ENCODE peak calls at places on chromosomes 11 and 22, in four cellular contexts. E is neural progenitor cell, V is IMR-90, Z is mesendoderm. Q is an unnamed sample. For H3K4me1, the result is how much of the 10 kb centered on the place peaks cover.

GRCh38 chr11:131815631-131816030 is 445.2 kb downstream of the NTM start:
- DNase-seq in E (peak), V (no peak), Z (peak), Q (no peak)

GRCh38 chr11:99325807-99326206 is 305.1 kb downstream of the CNTN5 start:
- DNase-seq in E (no peak), V (peak), Z (peak), Q (no peak)

GRCh38 chr22:25656724-25657123 is 85.3 kb upstream of the MYO18B start:
- DNase-seq in E (no peak), V (no peak), Z (no peak), Q (no peak)

GRCh38 chr22:17258015-17258827 is 39.0 kb upstream of the ADA2 start:
- DNase-seq in E (peak), V (no peak), Z (peak), Q (peak)

GRCh38 chr11:17898782-17899181 is 114.1 kb downstream of the SERGEF start:
- DNase-seq in E (no peak), V (no peak), Z (peak), Q (no peak)

GRCh38 chr11:65867284-65868071 is 5.1 kb downstream of the EFEMP2 start:
- DNase-seq in E (peak), V (no peak), Z (peak), Q (no peak)

GRCh38 chr11:66858186-66858938 is 1.5 kb downstream of the LRFN4 start:
- DNase-seq in E (no peak), V (no peak), Z (no peak), Q (no peak)

GRCh38 chr11:118198370-118198769 is 21.9 kb upstream of the SCN2B start:
- DNase-seq in E (peak), V (peak), Z (peak), Q (peak)

GRCh38 chr22:49803667-49804375 is 23.9 kb downstream of the BRD1 start:
- DNase-seq in E (no peak), V (no peak), Z (no peak), Q (no peak)
- H3K4me1 ChIP-seq in E (under half), V (under half), Z (under half), Q (under half)

DNA sequence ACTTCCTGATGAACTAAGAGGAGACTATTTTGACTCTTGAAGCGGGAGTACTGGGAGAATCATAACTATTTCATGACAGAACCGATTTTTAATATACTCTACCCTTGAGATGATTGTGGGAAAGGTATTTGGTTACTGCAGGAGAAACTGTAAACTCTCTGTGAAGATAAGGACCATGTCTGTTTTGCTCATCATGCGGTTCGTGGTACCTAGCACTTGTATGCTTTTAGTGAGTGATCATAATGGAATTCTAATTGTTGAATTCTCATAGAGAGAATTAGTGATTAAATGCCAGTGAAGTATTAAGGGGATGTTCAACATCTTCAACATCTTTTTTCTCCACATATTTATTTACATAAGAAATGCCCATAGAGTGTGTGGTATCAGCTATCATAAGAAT is 11.4 kb downstream of the AASDHPPT start:
- DNase-seq in E (no peak), V (peak), Z (no peak), Q (no peak)
- H3K4me1 ChIP-seq in E (under half), V (under half), Z (under half), Q (under half)

DNA sequence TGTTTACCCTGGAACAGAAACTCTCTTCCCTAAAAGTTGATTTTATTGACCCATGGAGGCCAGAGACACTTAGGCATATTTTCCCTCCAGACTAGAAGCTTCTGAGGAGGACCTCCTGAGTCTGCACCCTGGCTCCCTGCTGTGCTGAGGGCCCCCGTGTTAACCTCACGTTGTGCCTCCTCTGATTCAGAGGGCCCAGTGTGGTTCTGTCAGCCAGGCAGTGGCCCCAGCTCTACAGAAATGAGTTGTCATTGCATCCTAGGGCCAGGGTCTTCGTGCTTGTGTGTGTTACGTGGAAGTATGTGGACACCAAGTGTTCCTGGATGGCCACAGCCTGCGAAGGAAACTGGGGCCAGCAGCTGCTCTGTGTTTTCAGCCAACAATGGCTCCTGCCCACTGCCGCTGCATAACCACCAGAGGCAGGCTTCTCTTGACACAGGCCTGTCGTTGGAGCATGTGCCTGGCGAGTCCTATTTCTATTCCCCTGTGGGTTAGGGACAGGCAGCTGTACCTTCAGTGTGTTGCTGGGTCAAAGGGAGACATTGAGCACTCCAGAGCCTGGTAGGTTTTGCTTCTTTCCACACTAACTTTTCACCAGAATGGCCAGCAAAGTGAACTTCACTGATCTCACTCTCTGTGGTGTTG is 44.5 kb downstream of the MED15 start:
- DNase-seq in E (no peak), V (no peak), Z (no peak), Q (peak)
- H3K4me1 ChIP-seq in E (under half), V (under half), Z (under half), Q (under half)

GRCh38 chr11:35216962-35217667 is 78.1 kb downstream of the CD44 start:
- DNase-seq in E (no peak), V (no peak), Z (no peak), Q (no peak)

GRCh38 chr11:35214181-35214770 is 75.3 kb downstream of the CD44 start:
- DNase-seq in E (no peak), V (no peak), Z (no peak), Q (no peak)

GRCh38 chr11:35214792-35215193 is 75.8 kb downstream of the CD44 start:
- DNase-seq in E (peak), V (peak), Z (peak), Q (no peak)

GRCh38 chr11:35218956-35219355 is 80.0 kb downstream of the CD44 start:
- DNase-seq in E (no peak), V (peak), Z (no peak), Q (no peak)

DNA sequence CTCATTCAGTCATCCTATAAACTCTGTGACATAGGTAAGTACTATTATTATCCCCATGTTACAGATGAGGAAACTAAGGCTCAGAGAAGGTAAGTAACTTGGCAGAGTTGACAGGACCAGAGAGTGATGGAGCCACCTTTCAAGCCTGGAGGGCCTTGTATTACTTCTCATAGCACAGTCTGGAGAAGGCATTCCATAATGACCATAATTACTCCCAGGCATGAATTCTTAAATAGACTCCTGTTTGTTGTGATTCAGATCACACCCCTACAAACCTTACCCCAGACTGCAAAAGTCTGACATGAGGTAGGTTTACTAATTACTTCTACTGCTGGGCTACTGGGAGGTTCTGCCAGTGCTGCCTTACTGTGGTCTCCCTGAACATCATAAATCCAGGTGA is 77.0 kb downstream of the CD44 start:
- DNase-seq in E (no peak), V (no peak), Z (no peak), Q (no peak)
- H3K4me1 ChIP-seq in E (under half), V (under half), Z (under half), Q (under half)

DNA sequence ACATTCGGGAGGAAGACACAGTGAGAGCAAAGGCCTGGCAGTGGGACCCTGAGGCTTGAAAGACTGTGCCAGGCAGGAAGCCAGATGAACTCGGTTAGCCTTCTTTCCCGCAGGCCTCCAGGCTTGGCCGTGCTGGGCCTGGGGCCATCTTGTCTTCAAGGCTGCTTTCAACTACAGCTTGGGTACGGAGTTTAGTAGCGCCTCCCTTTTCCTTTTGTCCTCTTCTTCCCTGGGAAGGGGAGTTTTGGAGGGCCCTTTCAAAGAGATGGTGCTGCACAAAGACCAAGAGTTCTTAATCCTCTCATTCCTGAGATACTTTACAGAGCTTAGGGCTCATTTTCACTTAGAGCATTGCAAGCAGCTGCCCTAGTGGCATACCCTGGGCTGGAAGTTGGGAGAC is 87.5 kb downstream of the TP53I11 start:
- DNase-seq in E (peak), V (no peak), Z (no peak), Q (no peak)
- H3K4me1 ChIP-seq in E (half or more), V (under half), Z (under half), Q (under half)

DNA sequence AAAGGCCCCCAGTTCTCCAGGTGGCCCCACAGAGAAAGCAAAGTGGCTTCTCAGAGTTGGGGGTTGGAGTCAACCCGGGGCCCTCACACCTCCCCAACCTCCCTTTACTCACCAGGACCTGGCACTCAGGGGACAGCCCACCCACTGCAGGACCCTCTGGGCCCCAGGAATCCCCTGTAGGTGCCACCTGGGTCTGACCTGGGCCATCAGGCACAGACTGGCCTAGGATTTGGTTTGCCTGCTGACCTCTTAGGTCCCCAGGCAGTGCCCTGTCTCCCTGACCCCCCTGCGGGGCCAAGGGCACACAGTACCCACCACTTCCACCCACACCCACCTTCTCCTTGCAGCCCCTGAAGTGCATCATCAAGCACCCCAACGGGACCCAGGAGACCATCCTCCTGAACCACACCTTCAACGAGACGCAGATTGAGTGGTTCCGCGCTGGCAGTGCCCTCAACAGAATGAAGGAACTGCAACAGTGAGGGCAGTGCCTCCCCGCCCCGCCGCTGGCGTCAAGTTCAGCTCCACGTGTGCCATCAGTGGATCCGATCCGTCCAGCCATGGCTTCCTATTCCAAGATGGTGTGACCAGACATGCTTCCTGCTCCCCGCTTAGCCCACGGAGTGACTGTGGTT is 16.0 kb downstream of the POLR3H start:
- DNase-seq in E (no peak), V (no peak), Z (no peak), Q (no peak)
- H3K4me1 ChIP-seq in E (under half), V (under half), Z (under half), Q (under half)

DNA sequence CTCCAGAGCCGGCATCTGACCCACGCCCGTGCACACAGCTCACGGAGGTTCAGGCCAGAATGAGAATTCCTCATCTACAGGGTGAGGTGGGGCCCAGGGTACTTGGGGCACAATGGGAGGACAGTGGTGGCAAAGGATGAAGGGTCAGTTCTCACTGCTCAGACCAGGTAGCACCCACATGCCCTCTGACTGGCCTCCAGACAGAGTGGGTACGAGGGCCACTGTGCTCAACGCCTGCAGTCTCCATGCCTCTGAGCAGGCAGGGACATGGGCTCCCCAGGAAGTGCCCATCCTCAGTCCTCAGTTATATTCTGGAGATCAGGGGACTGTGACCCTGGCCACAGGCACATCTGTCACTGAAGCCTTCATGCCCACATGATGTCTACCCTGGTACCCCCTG is 13.0 kb upstream of the CDC42BPG start:
- DNase-seq in E (no peak), V (no peak), Z (no peak), Q (no peak)
- H3K4me1 ChIP-seq in E (under half), V (under half), Z (under half), Q (under half)

Q was measured in Peyer's patch.